ENCODE peak calls at places on chromosomes 13 and 19, in six cellular contexts. D is IMR-90, G is trophoblast cell, S is H9, Q is mesenchymal stem cell, W is H1. R is an unnamed sample. For H3K4me1, the result is how much of the 10 kb centered on the place peaks cover.

GRCh38 chr13:45885194-45885593 is 33.6 kb upstream of the SIAH3 start:
- DNase-seq in G (no peak), Q (no peak), S (no peak), D (no peak), W (no peak), R (no peak)

GRCh38 chr19:15251749-15252397 is 19.6 kb upstream of the EPHX3 start:
- DNase-seq in G (peak), W (peak), Q (peak), S (peak), D (peak), R (peak)

GRCh38 chr19:3950871-3951861 is 18.3 kb downstream of the NMRK2 start:
- DNase-seq in G (peak), S (no peak), Q (no peak), D (no peak), W (no peak), R (no peak)

GRCh38 chr19:49851456-49852259 is 699 bp downstream of the PTOV1 start:
- DNase-seq in W (no peak), G (peak), Q (no peak), D (no peak), S (peak), R (no peak)

GRCh38 chr13:52447815-52448552 is 2.5 kb downstream of the VPS36 start:
- DNase-seq in Q (no peak), D (no peak), G (no peak), W (no peak), S (no peak), R (no peak)

GRCh38 chr19:3276341-3276799 is 51.9 kb downstream of the CELF5 start:
- DNase-seq in G (peak), S (peak), Q (no peak), D (no peak), W (peak), R (no peak)

GRCh38 chr13:32165791-32166190 is 134.2 kb downstream of the FRY start:
- DNase-seq in W (no peak), D (no peak), Q (no peak), G (no peak), S (no peak), R (no peak)

GRCh38 chr19:28042516-28042915 is 1170.4 kb downstream of the UQCRFS1 start:
- DNase-seq in Q (no peak), G (no peak), D (no peak), S (no peak), W (no peak), R (no peak)

GRCh38 chr19:2224754-2225349 is 11.3 kb downstream of the PLEKHJ1 start:
- DNase-seq in W (no peak), G (no peak), S (no peak), Q (no peak), D (no peak), R (no peak)

GRCh38 chr13:76129305-76130040 is 493.3 kb downstream of the LMO7 start:
- DNase-seq in D (no peak), S (no peak), W (no peak), Q (no peak), G (no peak), R (peak)

GRCh38 chr19:6481541-6482342 is at the start of gene DENND1C:
- DNase-seq in G (no peak), D (no peak), Q (no peak), W (no peak), S (peak), R (no peak)

GRCh38 chr13:114110091-114110829 is 22.2 kb downstream of the RASA3 start:
- DNase-seq in W (no peak), D (no peak), S (peak), Q (peak), G (no peak), R (no peak)

GRCh38 chr19:3187662-3188511 is 2.2 kb downstream of the NCLN start:
- DNase-seq in S (no peak), D (no peak), G (no peak), W (no peak), Q (no peak), R (no peak)

GRCh38 chr13:73940098-73940497 is 194.1 kb downstream of the KLF12 start:
- DNase-seq in Q (no peak), G (no peak), D (no peak), W (no peak), S (no peak), R (no peak)

GRCh38 chr13:113437408-113438010 is 15.8 kb downstream of the ADPRHL1 start:
- DNase-seq in Q (peak), S (no peak), W (no peak), G (no peak), D (peak), R (no peak)

GRCh38 chr13:45411631-45412030 is 6.5 kb downstream of the SLC25A30 start:
- DNase-seq in D (no peak), W (no peak), S (no peak), Q (no peak), G (peak), R (no peak)

GRCh38 chr13:101465877-101466276 is 13.4 kb downstream of the ITGBL1 start:
- DNase-seq in G (no peak), S (no peak), W (no peak), Q (no peak), D (peak), R (no peak)

GRCh38 chr13:37226966-37227365 is 121.5 kb upstream of the CSNK1A1L start:
- DNase-seq in Q (no peak), S (no peak), W (no peak), D (peak), G (no peak), R (no peak)

GRCh38 chr19:16374436-16374835 is 49.8 kb downstream of the KLF2 start:
- DNase-seq in D (no peak), Q (no peak), G (no peak), S (no peak), W (no peak), R (no peak)

GRCh38 chr13:23899555-23899954 is 2.3 kb upstream of the C1QTNF9B start:
- DNase-seq in S (no peak), G (no peak), Q (peak), D (peak), W (no peak), R (no peak)

GRCh38 chr13:44768775-44769578 is 192.8 kb upstream of the TSC22D1 start:
- DNase-seq in S (no peak), D (peak), Q (no peak), W (no peak), G (peak), R (no peak)

GRCh38 chr19:55141696-55142095 is 7.3 kb downstream of the TNNT1 start:
- DNase-seq in G (no peak), W (no peak), D (no peak), Q (no peak), S (peak), R (no peak)

GRCh38 chr13:94192576-94192975 is 286.9 kb downstream of the DCT start:
- DNase-seq in Q (no peak), G (no peak), D (peak), W (no peak), S (peak), R (peak)

GRCh38 chr19:15810335-15810734 is 5.1 kb downstream of the OR10H1 start:
- DNase-seq in D (no peak), G (no peak), S (no peak), Q (no peak), W (no peak), R (no peak)

GRCh38 chr13:26656919-26657318 is 99.4 kb downstream of the WASF3 start:
- DNase-seq in Q (peak), D (peak), G (no peak), S (no peak), W (no peak), R (peak)

GRCh38 chr13:33388254-33388998 is 102.9 kb upstream of the STARD13 start:
- DNase-seq in G (no peak), W (no peak), D (no peak), S (no peak), Q (no peak), R (no peak)

GRCh38 chr13:102626928-102627327 is 30.1 kb downstream of the TPP2 start:
- DNase-seq in Q (no peak), G (no peak), D (no peak), S (no peak), W (no peak), R (no peak)

GRCh38 chr13:103839460-103839859 is 773.2 kb upstream of the SLC10A2 start:
- DNase-seq in W (no peak), Q (no peak), S (no peak), D (no peak), G (no peak), R (no peak)

GRCh38 chr19:52464798-52465470 is 11.6 kb downstream of the ZNF578 start:
- DNase-seq in S (peak), G (no peak), D (no peak), Q (no peak), W (no peak), R (no peak)

GRCh38 chr13:67013709-67014108 is 216.4 kb downstream of the PCDH9 start:
- DNase-seq in G (no peak), W (no peak), S (no peak), Q (no peak), D (no peak), R (no peak)

GRCh38 chr13:21176982-21177284 is 475 bp downstream of the MRPL57 start:
- DNase-seq in W (no peak), D (no peak), S (no peak), Q (no peak), G (no peak), R (no peak)

GRCh38 chr13:19888799-19889198 is 25.4 kb upstream of the ZMYM5 start:
- DNase-seq in W (no peak), G (no peak), Q (peak), D (peak), S (no peak), R (no peak)

GRCh38 chr19:42132851-42133528 is 744 bp upstream of the POU2F2 start:
- DNase-seq in G (peak), D (no peak), S (peak), Q (peak), W (peak), R (peak)

GRCh38 chr19:42130254-42130573 is 2.0 kb downstream of the POU2F2 start:
- DNase-seq in S (no peak), G (no peak), W (no peak), D (no peak), Q (no peak), R (no peak)

GRCh38 chr19:42129399-42130253 is 2.6 kb downstream of the POU2F2 start:
- DNase-seq in S (no peak), Q (no peak), D (peak), G (no peak), W (no peak), R (no peak)

GRCh38 chr19:42132030-42132628 is at the start of gene POU2F2:
- DNase-seq in W (no peak), G (no peak), Q (peak), S (peak), D (no peak), R (no peak)

DNA sequence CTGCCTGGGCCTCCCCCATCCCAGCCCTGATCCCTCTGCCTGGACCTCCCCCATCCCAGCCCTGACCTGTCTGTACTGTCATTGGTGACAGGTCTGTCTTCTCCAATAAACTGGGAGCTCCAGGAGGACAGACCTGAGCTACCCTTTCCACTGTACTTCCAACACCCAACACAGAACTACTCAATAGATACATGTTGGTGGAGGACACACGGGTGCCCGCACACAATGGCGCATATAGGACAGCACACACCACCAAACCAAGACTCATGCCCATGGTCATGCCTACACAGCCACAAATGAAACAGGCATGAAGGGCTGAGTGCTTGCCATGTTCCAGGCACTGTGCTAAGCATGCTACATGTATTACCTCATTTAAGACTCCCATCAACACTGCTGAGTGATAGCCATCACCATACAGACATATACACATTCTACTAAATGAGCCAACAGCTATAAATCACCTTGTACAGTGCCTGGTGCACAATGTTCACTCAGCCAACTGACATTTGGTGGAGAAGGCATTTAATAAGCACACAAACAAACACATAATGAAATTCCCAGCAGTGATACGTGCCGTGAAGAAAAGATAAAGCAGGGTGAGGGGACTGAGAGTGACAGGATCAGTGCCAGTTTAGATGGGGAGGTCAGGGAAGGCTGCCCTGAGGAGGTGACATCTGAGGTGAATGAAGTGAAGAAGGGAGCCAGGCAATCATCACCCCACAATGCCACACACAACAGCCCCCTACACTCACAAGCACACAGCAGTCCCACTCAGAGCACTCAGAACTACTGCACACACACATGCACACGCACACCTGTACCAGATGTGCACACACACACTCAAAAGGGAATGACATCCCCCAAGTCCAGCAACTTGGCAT is 857 bp downstream of the POU2F2 start:
- DNase-seq in G (no peak), Q (no peak), S (no peak), W (no peak), D (no peak), R (no peak)
- H2AFZ ChIP-seq in G (no peak), Q (no peak), S (no peak), W (no peak), D (peak), R (no peak)

GRCh38 chr19:18609717-18610051 is 3.0 kb upstream of the TMEM59L start:
- DNase-seq in S (no peak), Q (no peak), D (no peak), W (no peak), G (no peak), R (no peak)

GRCh38 chr19:18612051-18612771 is 459 bp upstream of the TMEM59L start:
- DNase-seq in D (no peak), G (no peak), Q (no peak), S (no peak), W (no peak), R (no peak)

GRCh38 chr19:18611327-18612050 is 1.2 kb upstream of the TMEM59L start:
- DNase-seq in G (peak), S (peak), D (no peak), Q (no peak), W (no peak), R (no peak)

GRCh38 chr19:18610245-18610555 is 2.5 kb upstream of the TMEM59L start:
- DNase-seq in D (no peak), W (no peak), S (no peak), Q (no peak), G (no peak), R (no peak)

DNA sequence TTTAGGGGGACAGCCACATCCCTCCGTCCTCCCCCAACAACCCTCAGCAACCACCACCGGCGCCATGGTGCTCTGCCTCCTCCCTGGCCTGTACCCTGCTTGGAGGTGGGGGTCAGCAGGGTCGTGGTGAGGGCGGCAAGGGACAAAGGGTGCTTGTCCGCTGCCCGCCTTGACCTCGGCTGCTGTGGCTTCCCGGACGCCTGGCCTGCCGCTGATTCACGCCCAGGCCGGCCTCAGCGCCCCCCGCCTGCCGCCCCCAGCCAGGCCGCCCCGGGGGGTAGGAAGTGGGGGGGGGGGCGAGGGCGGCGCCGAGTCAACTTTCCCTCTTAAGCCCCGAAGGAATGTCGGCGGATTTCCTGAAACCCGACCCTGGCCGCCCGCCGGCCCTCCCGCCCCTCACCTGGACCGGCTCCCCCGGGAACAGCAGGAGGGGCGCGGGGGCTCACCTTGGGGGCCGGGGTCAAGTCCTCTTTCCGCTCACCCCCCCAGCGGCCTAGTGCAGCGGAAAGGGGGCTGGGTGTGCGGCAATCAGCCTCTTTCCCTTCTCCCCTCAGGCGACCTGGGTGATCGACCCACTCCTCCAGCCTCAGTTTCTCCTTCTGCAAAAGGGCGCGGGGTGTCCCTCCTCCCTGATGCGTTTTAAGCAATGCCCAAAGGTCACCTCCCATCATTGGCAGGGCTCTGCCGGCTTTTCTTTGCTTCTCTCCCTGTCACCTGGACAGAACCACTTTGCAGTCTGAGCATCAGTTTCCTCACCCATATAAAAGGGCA is 1.9 kb upstream of the TMEM59L start:
- DNase-seq in D (no peak), Q (no peak), G (no peak), W (no peak), S (peak), R (no peak)
- H4K8ac ChIP-seq in D (no peak), Q (no peak), G (no peak), W (peak), S (no peak), R (no peak)

DNA sequence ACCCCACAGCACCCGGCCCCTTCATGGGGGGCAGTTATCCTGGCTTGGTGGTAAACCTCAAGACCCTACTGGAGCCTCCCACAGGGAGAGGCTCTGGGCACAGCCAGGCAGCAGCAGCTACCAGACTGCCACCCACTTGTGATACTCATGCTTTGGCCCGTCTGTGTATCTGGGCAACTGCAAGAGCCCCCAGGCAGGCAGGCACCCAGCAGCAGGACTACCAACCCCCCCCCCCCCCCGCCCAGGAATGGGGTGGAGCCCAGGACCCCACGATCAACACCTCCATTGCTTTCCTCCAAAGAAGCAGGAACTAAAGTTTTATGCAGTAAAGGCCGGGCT is 896 bp upstream of the LYL1 start:
- DNase-seq in G (no peak), W (no peak), D (no peak), S (peak), Q (no peak), R (no peak)
- H3K4me1 ChIP-seq in G (under half), W (under half), D (under half), S (under half), Q (under half), R (under half)

DNA sequence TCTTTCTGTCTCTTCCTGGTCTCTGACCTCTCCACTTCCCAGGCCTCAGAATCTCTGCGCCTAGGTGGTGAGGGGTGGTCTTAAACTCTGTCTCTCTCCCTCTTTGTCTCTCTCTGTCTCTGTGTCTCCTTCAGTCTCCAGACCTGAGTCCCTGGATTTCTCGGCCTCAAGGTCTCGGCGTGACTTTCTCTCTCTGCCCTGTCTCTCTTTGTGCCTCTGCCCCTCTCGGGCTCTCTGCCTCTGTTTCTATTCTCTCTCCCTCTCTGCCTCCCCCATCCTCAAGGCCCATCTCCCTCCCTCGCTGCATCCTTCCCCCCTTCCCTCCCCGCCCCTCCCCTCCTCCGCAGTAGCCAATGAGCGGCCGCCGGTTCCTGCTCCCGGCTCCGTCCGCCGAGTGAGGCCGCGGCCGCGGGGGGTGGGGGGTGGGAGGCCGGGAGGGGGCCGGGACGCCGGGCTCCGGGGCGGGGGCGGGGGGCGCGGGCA is at the start of gene CACNG7:
- DNase-seq in G (no peak), S (peak), W (no peak), Q (no peak), D (no peak), R (peak)
- H2AFZ ChIP-seq in G (no peak), S (no peak), W (peak), Q (no peak), D (peak), R (peak)

DNA sequence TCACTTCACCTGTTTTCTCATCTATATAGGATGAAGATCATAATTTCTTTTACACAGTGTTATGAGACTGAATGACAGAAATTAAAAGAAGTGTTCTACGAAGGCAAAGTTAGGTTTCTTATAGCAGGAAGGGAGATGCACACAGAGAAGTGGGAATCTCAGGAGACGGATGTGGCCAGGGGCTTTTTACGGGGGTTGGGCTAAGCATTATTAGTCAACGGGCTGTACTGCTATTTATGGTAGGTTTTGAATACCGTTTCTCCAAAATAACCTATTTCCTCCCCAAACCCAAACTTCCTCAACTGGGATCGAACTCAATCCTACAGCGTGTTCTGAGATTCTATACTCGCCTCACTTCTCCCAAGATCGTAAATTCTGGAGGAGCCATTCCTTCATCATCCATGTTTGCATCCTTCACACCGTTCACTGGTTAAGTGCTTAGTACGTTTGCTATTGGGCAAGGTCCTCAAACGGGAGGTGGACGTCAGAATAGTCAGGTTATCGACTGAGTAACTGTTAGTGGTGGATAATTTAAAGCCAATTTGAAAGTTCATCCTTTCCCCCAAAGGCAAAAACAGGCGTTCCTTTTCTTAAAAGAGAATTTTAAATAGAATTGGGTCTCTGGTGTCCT is 1.2 kb upstream of the TRIM13 start:
- DNase-seq in G (no peak), W (no peak), S (no peak), Q (peak), D (no peak), R (no peak)
- H4K8ac ChIP-seq in G (peak), W (no peak), S (no peak), Q (no peak), D (peak), R (no peak)

DNA sequence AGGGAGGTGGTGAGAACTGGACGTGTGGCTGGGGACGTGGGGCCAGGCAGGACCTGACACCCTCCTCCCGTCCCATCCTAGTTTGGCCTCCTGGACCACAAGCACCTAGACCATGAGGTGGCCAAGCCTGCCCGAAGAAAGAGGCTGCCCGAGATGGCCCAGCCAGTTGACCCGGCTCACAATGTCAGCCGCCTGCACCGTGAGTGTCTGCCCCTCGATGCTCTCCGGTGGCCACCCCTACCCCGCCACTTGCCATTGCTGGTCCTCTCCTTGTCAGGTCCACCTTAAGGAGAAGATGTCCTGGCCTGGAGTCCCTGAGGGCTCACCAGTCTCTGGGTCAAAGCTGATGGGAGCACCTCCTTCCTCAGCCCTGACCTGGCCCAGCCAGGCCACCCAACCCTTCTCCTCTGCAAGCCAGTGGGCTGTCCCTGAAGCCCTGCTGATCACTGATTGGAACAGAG is 2.2 kb downstream of the ANGPTL4 start:
- DNase-seq in S (no peak), Q (peak), G (no peak), D (no peak), W (no peak), R (no peak)
- H3K4me1 ChIP-seq in S (under half), Q (half or more), G (under half), D (under half), W (under half), R (under half)

R was measured in neuronal stem cell.